ENCODE peak calls at places on chromosome 5, in seven cellular contexts. X, Y, A, U, T, I and W are unnamed samples.
A peak's percentile ranks its signal among the peaks of the same experiment; 100 is the strongest.

GRCh38 chr5:149550608-149551226 is 522 bp downstream of the CSNK1A1 start:
- DNase-seq in X (peak; percentile 25), Y (peak; percentile 20), A (no peak), U (no peak), T (no peak), I (no peak), W (peak; percentile 48)

GRCh38 chr5:34648522-34649158 is 7.5 kb upstream of the RAI14 start:
- DNase-seq in X (no peak), Y (no peak), A (peak; percentile 63), U (no peak), T (no peak), I (no peak), W (no peak)

GRCh38 chr5:174229640-174230350 is 184.3 kb downstream of the NSG2 start:
- DNase-seq in X (no peak), Y (peak; percentile 5), A (peak; percentile 98), U (no peak), T (peak; percentile 4), I (no peak), W (peak; percentile 16)

GRCh38 chr5:159392881-159393280 is 62.6 kb upstream of the IL12B start:
- DNase-seq in X (no peak), Y (no peak), A (no peak), U (no peak), T (no peak), I (no peak), W (no peak)

GRCh38 chr5:110055301-110055700 is 365.6 kb downstream of the MAN2A1 start:
- DNase-seq in X (no peak), Y (no peak), A (peak; percentile 75), U (no peak), T (no peak), I (no peak), W (peak; percentile 62)

GRCh38 chr5:73268826-73269225 is 95.8 kb downstream of the TMEM174 start:
- DNase-seq in X (no peak), Y (no peak), A (no peak), U (no peak), T (no peak), I (no peak), W (no peak)

GRCh38 chr5:1383886-1384401 is 39.0 kb upstream of the CLPTM1L start:
- DNase-seq in X (peak; percentile 28), Y (no peak), A (no peak), U (no peak), T (no peak), I (peak; percentile 19), W (no peak)

GRCh38 chr5:33148076-33148501 is 292.7 kb upstream of the TARS1 start:
- DNase-seq in X (peak; percentile 19), Y (peak; percentile 37), A (peak; percentile 91), U (no peak), T (peak; percentile 90), I (peak; percentile 66), W (peak; percentile 96)

GRCh38 chr5:180343110-180343845 is 9.9 kb downstream of the GFPT2 start:
- DNase-seq in X (no peak), Y (no peak), A (peak; percentile 88), U (no peak), T (peak; percentile 41), I (no peak), W (peak; percentile 90)

GRCh38 chr5:126492939-126493338 is 69.7 kb downstream of the GRAMD2B start:
- DNase-seq in X (no peak), Y (no peak), A (peak; percentile 28), U (no peak), T (peak; percentile 40), I (no peak), W (no peak)

GRCh38 chr5:96247097-96247675 is 185.9 kb downstream of the PCSK1 start:
- DNase-seq in X (no peak), Y (peak; percentile 55), A (peak; percentile 78), U (no peak), T (peak; percentile 78), I (no peak), W (peak; percentile 89)

GRCh38 chr5:125463441-125464092 is 717.1 kb upstream of the ZNF608 start:
- DNase-seq in X (no peak), Y (no peak), A (peak; percentile 66), U (no peak), T (peak; percentile 4), I (no peak), W (peak; percentile 2)

GRCh38 chr5:8585230-8586018 is 716.5 kb downstream of the MTRR start:
- DNase-seq in X (no peak), Y (no peak), A (no peak), U (no peak), T (no peak), I (no peak), W (peak; percentile 8)

GRCh38 chr5:65883461-65883860 is 42.9 kb upstream of the ERBIN start:
- DNase-seq in X (no peak), Y (no peak), A (no peak), U (no peak), T (no peak), I (no peak), W (no peak)

GRCh38 chr5:180795771-180796313 is 6.8 kb downstream of the MGAT1 start:
- DNase-seq in X (no peak), Y (no peak), A (no peak), U (peak; percentile 26), T (no peak), I (no peak), W (no peak)

GRCh38 chr5:179914032-179914755 is 6.5 kb upstream of the TBC1D9B start:
- DNase-seq in X (no peak), Y (no peak), A (peak; percentile 42), U (peak; percentile 42), T (peak; percentile 53), I (no peak), W (peak; percentile 81)

GRCh38 chr5:160054047-160054446 is 45.1 kb downstream of the TTC1 start:
- DNase-seq in X (no peak), Y (no peak), A (peak; percentile 65), U (no peak), T (peak; percentile 61), I (no peak), W (peak; percentile 27)

GRCh38 chr5:156879665-156880285 is 29.7 kb downstream of the PPP1R2B start:
- DNase-seq in X (no peak), Y (no peak), A (no peak), U (no peak), T (no peak), I (no peak), W (no peak)

GRCh38 chr5:6488021-6488420 is 39.4 kb downstream of the UBE2QL1 start:
- DNase-seq in X (no peak), Y (no peak), A (peak; percentile 7), U (no peak), T (no peak), I (no peak), W (no peak)

GRCh38 chr5:169941542-169941941 is 38.8 kb downstream of the INSYN2B start:
- DNase-seq in X (no peak), Y (no peak), A (no peak), U (no peak), T (no peak), I (no peak), W (no peak)

GRCh38 chr5:83474986-83475385 is 3.4 kb downstream of the VCAN start:
- DNase-seq in X (no peak), Y (no peak), A (no peak), U (no peak), T (no peak), I (no peak), W (no peak)

GRCh38 chr5:133251296-133252132 is 199.7 kb downstream of the HSPA4 start:
- DNase-seq in X (no peak), Y (peak; percentile 72), A (no peak), U (no peak), T (no peak), I (no peak), W (no peak)

GRCh38 chr5:154850255-154851062 is at the start of gene FAXDC2:
- DNase-seq in X (peak; percentile 81), Y (peak; percentile 72), A (peak; percentile 86), U (peak; percentile 70), T (peak; percentile 88), I (peak; percentile 85), W (peak; percentile 93)
- H3K4me3 ChIP-seq in X (peak within 1 kb of the TSS; percentile 73), Y (no peak within 1 kb of the TSS), A (peak within 1 kb of the TSS; percentile 84), U (peak within 1 kb of the TSS; percentile 59), T (peak within 1 kb of the TSS; percentile 69), I (peak within 1 kb of the TSS; percentile 67), W (peak within 1 kb of the TSS; percentile 76)

GRCh38 chr5:38469707-38470267 is 86.7 kb downstream of the LIFR start:
- DNase-seq in X (no peak), Y (no peak), A (no peak), U (no peak), T (no peak), I (no peak), W (no peak)

GRCh38 chr5:38467353-38468040 is 88.9 kb downstream of the LIFR start:
- DNase-seq in X (peak; percentile 55), Y (no peak), A (peak; percentile 66), U (no peak), T (peak; percentile 56), I (peak; percentile 77), W (peak; percentile 65)

GRCh38 chr5:38468978-38469706 is 87.3 kb downstream of the LIFR start:
- DNase-seq in X (peak; percentile 85), Y (peak; percentile 33), A (no peak), U (no peak), T (no peak), I (peak; percentile 91), W (no peak)

GRCh38 chr5:38466444-38467189 is 89.8 kb downstream of the LIFR start:
- DNase-seq in X (peak; percentile 79), Y (peak; percentile 35), A (no peak), U (peak; percentile 70), T (no peak), I (peak; percentile 96), W (peak; percentile 39)

GRCh38 chr5:38468202-38468656 is 88.2 kb downstream of the LIFR start:
- DNase-seq in X (no peak), Y (peak; percentile 40), A (peak; percentile 98), U (no peak), T (peak; percentile 97), I (peak; percentile 81), W (peak; percentile 97)
- H3K4me3 ChIP-seq in X (no peak overlapping the region), Y (no peak overlapping the region), A (peak overlapping the region; percentile 25), U (no peak overlapping the region), T (no peak overlapping the region), I (peak overlapping the region; percentile 65), W (no peak overlapping the region)

DNA sequence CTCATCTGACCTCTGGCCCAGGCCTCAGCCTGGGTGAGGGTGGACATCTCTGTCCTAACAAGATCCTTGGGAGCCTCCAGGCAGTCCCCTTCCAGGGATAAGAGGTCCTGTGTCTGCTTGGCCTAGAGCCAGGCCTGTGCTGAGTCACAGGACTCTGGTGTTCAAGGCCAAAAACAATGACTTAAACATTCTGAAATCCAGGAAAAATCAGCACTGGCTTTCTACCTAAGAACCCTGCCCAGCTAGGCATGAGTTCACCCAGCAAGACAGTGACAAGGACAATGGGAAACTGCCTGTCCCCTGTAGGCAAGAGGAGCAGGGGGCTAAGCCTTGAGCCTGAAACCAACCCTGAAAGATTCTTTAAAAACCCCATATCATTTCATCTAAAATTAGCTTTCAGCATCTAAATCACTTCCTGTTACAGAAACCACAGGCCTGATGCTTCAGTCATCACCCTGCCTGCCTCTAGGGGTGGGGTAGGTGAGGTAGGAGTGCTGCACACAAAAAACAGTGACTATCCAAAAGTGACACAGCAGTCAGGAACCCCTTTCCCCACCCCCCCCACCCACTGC is 29.9 kb downstream of the CSF2 start:
- DNase-seq in X (peak; percentile 76), Y (peak; percentile 84), A (peak; percentile 95), U (peak; percentile 74), T (peak; percentile 96), I (peak; percentile 81), W (peak; percentile 96)
- H3K4me3 ChIP-seq in X (no peak overlapping the region), Y (no peak overlapping the region), A (no peak overlapping the region), U (no peak overlapping the region), T (no peak overlapping the region), I (no peak overlapping the region), W (no peak overlapping the region)

DNA sequence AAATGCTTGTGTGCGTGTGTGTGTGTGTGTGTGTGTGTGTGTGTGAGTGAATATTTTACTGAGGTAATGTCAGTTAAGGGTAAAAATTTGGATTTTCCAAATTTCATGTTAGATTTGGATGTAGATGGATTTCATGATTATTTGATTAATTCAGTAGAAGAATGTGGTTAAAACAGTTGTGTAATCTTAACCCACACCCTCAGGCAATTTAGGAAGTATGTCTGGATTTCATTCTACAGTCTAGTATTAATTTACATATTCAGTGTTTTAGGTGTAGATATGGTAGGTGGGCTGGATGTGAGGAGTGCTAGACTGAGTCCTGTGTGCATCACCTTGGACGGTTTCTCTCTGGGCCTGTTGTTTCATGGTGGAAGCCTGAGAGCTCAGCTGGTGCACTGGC is 99.1 kb upstream of the CKMT2 start:
- DNase-seq in X (no peak), Y (no peak), A (no peak), U (no peak), T (no peak), I (no peak), W (no peak)
- H3K4me3 ChIP-seq in X (no peak overlapping the region), Y (no peak overlapping the region), A (no peak overlapping the region), U (no peak overlapping the region), T (no peak overlapping the region), I (no peak overlapping the region), W (no peak overlapping the region)